ENCODE peak calls at places on chromosomes 13 and 19, in four cellular contexts. G is cardiac fibroblast, X is AG20443, J is mesothelial cell of epicardium. P is an unnamed sample.
A peak's percentile ranks its signal among the peaks of the same experiment; 100 is the strongest.

GRCh38 chr13:67841071-67841470 is 610.9 kb upstream of the PCDH9 start:
- DNase-seq in X (no peak), J (no peak), G (no peak), P (no peak)

GRCh38 chr13:30807392-30807791 is 72.0 kb downstream of the ALOX5AP start:
- DNase-seq in J (no peak), G (no peak), X (no peak), P (no peak)

GRCh38 chr19:3868770-3869456 is at the start of gene ZFR2:
- DNase-seq in G (no peak), J (no peak), X (no peak), P (no peak)

GRCh38 chr13:93915269-93915809 is 564.1 kb downstream of the DCT start:
- DNase-seq in G (peak; percentile 50), X (peak; percentile 68), J (no peak), P (no peak)

GRCh38 chr13:114115191-114115671 is 17.2 kb downstream of the RASA3 start:
- DNase-seq in X (peak; percentile 71), G (peak; percentile 90), J (no peak), P (no peak)

GRCh38 chr19:2344381-2344870 is 15.6 kb upstream of the TMPRSS9 start:
- DNase-seq in G (no peak), J (no peak), X (no peak), P (no peak)

GRCh38 chr19:54137913-54138776 is 583 bp downstream of the CNOT3 start:
- DNase-seq in J (no peak), X (peak; percentile 26), G (peak; percentile 9), P (no peak)

GRCh38 chr13:55244991-55245644 is 1895.6 kb upstream of the PRR20A start:
- DNase-seq in X (no peak), G (peak; percentile 1), J (no peak), P (no peak)